ENCODE peak calls at places on chromosome 2, in four cellular contexts. One of them, this sample, is unnamed.

GRCh38 chr2:28436525-28437051 is 43.9 kb downstream of the FOSL2 start:
- DNase-seq in thoracic aorta: no peak
- DNase-seq in CD8-positive, alpha-beta T cell: no peak
- DNase-seq in IMR-90: no peak
- DNase-seq in this sample: no peak

GRCh38 chr2:240810199-240810598 is 9.8 kb downstream of the KIF1A start:
- DNase-seq in CD8-positive, alpha-beta T cell: no peak
- DNase-seq in IMR-90: no peak
- DNase-seq in thoracic aorta: no peak
- DNase-seq in this sample: no peak

GRCh38 chr2:106841886-106842645 is 43.9 kb downstream of the ST6GAL2 start:
- DNase-seq in thoracic aorta: no peak
- DNase-seq in IMR-90: no peak
- DNase-seq in CD8-positive, alpha-beta T cell: no peak
- DNase-seq in this sample: no peak

GRCh38 chr2:237500681-237501424 is 13.8 kb downstream of the MLPH start:
- DNase-seq in IMR-90: peak; percentile 100
- DNase-seq in CD8-positive, alpha-beta T cell: no peak
- DNase-seq in thoracic aorta: no peak
- DNase-seq in this sample: no peak

GRCh38 chr2:234595829-234596228 is 98.9 kb upstream of the ARL4C start:
- DNase-seq in IMR-90: peak; percentile 97
- DNase-seq in CD8-positive, alpha-beta T cell: no peak
- DNase-seq in thoracic aorta: no peak
- DNase-seq in this sample: no peak

GRCh38 chr2:33278245-33278943 is 198.1 kb upstream of the RASGRP3 start:
- DNase-seq in CD8-positive, alpha-beta T cell: no peak
- DNase-seq in thoracic aorta: no peak
- DNase-seq in IMR-90: no peak
- DNase-seq in this sample: no peak

GRCh38 chr2:136151021-136151971 is 33.3 kb upstream of the CXCR4 start:
- DNase-seq in thoracic aorta: no peak
- DNase-seq in CD8-positive, alpha-beta T cell: no peak
- DNase-seq in IMR-90: no peak
- DNase-seq in this sample: no peak

GRCh38 chr2:223247136-223247535 is 195.1 kb downstream of the KCNE4 start:
- DNase-seq in CD8-positive, alpha-beta T cell: no peak
- DNase-seq in IMR-90: peak; percentile 43
- DNase-seq in thoracic aorta: no peak
- DNase-seq in this sample: peak; percentile 60

GRCh38 chr2:206783718-206784117 is 18.3 kb downstream of the FASTKD2 start:
- DNase-seq in IMR-90: no peak
- DNase-seq in thoracic aorta: no peak
- DNase-seq in CD8-positive, alpha-beta T cell: no peak
- DNase-seq in this sample: peak; percentile 76

DNA sequence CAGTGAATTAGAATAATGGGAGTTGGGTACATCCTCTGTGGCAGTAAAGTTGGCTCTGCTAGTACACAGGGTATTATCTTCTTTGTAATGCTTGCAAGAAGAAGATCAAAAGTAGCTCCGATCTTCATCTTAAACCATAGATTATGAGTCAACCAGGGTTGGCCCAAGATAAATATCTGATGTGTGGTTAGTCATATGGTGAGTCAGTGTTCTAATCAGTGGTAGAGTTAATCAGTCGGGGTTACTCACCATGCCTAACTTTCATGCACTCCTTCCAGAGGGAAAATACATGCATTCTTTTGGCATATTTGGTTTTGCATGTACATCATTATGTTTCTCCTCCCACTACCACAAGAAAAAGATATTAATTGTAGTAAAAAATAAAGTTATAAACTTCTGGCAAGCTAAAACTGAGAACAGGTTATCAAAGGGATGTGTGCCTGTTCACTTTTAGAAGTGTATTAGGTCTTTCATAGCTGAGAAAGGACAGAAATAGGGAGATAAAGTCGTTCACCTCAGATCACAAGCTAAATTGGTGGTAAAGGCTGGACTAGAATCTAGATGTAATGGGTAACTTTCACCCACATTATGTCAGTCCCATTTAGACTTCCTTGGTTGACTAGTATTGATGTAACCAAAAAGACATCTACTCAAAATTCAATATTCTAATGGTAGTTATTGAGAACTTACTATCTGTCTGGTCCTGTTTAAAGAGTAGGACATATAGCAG is 684.4 kb downstream of the IRS1 start:
- DNase-seq in IMR-90: peak; percentile 99
- DNase-seq in CD8-positive, alpha-beta T cell: no peak
- DNase-seq in thoracic aorta: no peak
- DNase-seq in this sample: no peak
- H3K4me1 ChIP-seq in IMR-90: peaks cover 8% of the 10 kb centered on the region
- H3K4me1 ChIP-seq in CD8-positive, alpha-beta T cell: no peaks in the 10 kb centered on the region
- H3K4me1 ChIP-seq in thoracic aorta: peaks cover 12% of the 10 kb centered on the region
- H3K4me1 ChIP-seq in this sample: no peaks in the 10 kb centered on the region

GRCh38 chr2:232353096-232353495 is 25.5 kb upstream of the ALPP start:
- DNase-seq in IMR-90: no peak
- DNase-seq in CD8-positive, alpha-beta T cell: no peak
- DNase-seq in thoracic aorta: no peak
- DNase-seq in this sample: no peak

GRCh38 chr2:232352511-232353091 is 25.9 kb upstream of the ALPP start:
- DNase-seq in thoracic aorta: no peak
- DNase-seq in CD8-positive, alpha-beta T cell: no peak
- DNase-seq in IMR-90: no peak
- DNase-seq in this sample: no peak

GRCh38 chr2:232354069-232354468 is 24.5 kb upstream of the ALPP start:
- DNase-seq in IMR-90: no peak
- DNase-seq in thoracic aorta: no peak
- DNase-seq in CD8-positive, alpha-beta T cell: no peak
- DNase-seq in this sample: no peak

GRCh38 chr2:232351686-232352510 is 26.7 kb upstream of the ALPP start:
- DNase-seq in IMR-90: no peak
- DNase-seq in CD8-positive, alpha-beta T cell: no peak
- DNase-seq in thoracic aorta: no peak
- DNase-seq in this sample: no peak

GRCh38 chr2:232353660-232354059 is 24.9 kb upstream of the ALPP start:
- DNase-seq in CD8-positive, alpha-beta T cell: no peak
- DNase-seq in IMR-90: no peak
- DNase-seq in thoracic aorta: no peak
- DNase-seq in this sample: no peak
- H3K4me1 ChIP-seq in CD8-positive, alpha-beta T cell: peaks cover 27% of the 10 kb centered on the region
- H3K4me1 ChIP-seq in IMR-90: no peaks in the 10 kb centered on the region
- H3K4me1 ChIP-seq in thoracic aorta: no peaks in the 10 kb centered on the region
- H3K4me1 ChIP-seq in this sample: no peaks in the 10 kb centered on the region

GRCh38 chr2:229221641-229222040 is 49.4 kb downstream of the PID1 start:
- DNase-seq in thoracic aorta: no peak
- DNase-seq in IMR-90: no peak
- DNase-seq in CD8-positive, alpha-beta T cell: no peak
- DNase-seq in this sample: no peak
- H3K4me1 ChIP-seq in thoracic aorta: peaks cover 46% of the 10 kb centered on the region
- H3K4me1 ChIP-seq in IMR-90: no peaks in the 10 kb centered on the region
- H3K4me1 ChIP-seq in CD8-positive, alpha-beta T cell: no peaks in the 10 kb centered on the region
- H3K4me1 ChIP-seq in this sample: no peaks in the 10 kb centered on the region

GRCh38 chr2:157825885-157826284 is 50.2 kb downstream of the ACVR1 start:
- DNase-seq in CD8-positive, alpha-beta T cell: no peak
- DNase-seq in thoracic aorta: no peak
- DNase-seq in IMR-90: peak; percentile 54
- DNase-seq in this sample: no peak

GRCh38 chr2:157821519-157822131 is 54.5 kb downstream of the ACVR1 start:
- DNase-seq in IMR-90: no peak
- DNase-seq in CD8-positive, alpha-beta T cell: no peak
- DNase-seq in thoracic aorta: no peak
- DNase-seq in this sample: no peak

GRCh38 chr2:157820202-157820601 is 55.9 kb downstream of the ACVR1 start:
- DNase-seq in CD8-positive, alpha-beta T cell: no peak
- DNase-seq in IMR-90: no peak
- DNase-seq in thoracic aorta: no peak
- DNase-seq in this sample: no peak

GRCh38 chr2:157822993-157823392 is 53.1 kb downstream of the ACVR1 start:
- DNase-seq in CD8-positive, alpha-beta T cell: no peak
- DNase-seq in IMR-90: peak; percentile 83
- DNase-seq in thoracic aorta: no peak
- DNase-seq in this sample: no peak

DNA sequence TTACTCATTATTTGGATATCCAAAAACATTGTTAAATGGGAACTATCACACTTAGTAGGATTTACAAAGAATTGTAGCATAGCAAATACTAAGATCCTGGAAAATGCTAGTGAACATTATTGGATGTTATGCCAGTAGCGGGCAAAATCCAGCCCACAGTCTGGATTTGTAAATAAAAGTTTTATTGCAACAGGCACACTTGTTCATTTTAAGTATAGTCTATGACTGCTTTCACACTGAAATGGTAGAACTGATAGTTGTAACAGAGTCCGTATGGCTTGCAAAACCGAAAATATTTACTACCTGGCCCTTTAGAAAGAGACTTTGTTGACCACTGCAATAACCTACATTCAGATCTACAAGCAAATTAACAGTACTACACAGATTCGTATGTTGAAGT is 53.6 kb downstream of the ACVR1 start:
- DNase-seq in CD8-positive, alpha-beta T cell: no peak
- DNase-seq in thoracic aorta: no peak
- DNase-seq in IMR-90: no peak
- DNase-seq in this sample: no peak
- H3K4me1 ChIP-seq in CD8-positive, alpha-beta T cell: no peaks in the 10 kb centered on the region
- H3K4me1 ChIP-seq in thoracic aorta: peaks cover 42% of the 10 kb centered on the region
- H3K4me1 ChIP-seq in IMR-90: peaks cover 2% of the 10 kb centered on the region
- H3K4me1 ChIP-seq in this sample: no peaks in the 10 kb centered on the region

DNA sequence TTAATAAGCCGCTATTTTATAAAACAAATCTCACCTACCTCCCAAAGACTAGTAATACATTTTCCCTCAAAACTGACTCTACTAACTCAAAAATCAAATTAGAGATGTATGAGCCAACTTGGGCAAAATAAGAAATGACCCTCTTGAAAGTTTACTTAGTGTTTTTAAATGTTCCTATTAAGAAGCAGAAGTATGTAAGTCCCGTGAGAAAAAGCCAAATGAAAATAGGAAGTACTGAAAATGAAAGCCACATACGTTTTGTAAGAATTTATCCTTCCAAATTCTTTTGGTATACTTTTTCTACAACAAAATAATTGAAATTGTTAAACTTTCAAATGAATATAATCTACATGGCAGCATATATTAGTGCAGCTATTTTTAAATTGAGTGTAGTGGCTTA is 148.0 kb upstream of the ITGA4 start:
- DNase-seq in thoracic aorta: no peak
- DNase-seq in CD8-positive, alpha-beta T cell: no peak
- DNase-seq in IMR-90: no peak
- DNase-seq in this sample: no peak
- H3K4me1 ChIP-seq in thoracic aorta: no peaks in the 10 kb centered on the region
- H3K4me1 ChIP-seq in CD8-positive, alpha-beta T cell: peaks cover 89% of the 10 kb centered on the region
- H3K4me1 ChIP-seq in IMR-90: peaks cover 2% of the 10 kb centered on the region
- H3K4me1 ChIP-seq in this sample: no peaks in the 10 kb centered on the region

GRCh38 chr2:43084699-43085091 is 141.7 kb downstream of the ZFP36L2 start:
- DNase-seq in IMR-90: peak; percentile 73
- DNase-seq in thoracic aorta: no peak
- DNase-seq in CD8-positive, alpha-beta T cell: no peak
- DNase-seq in this sample: no peak
- H3K4me1 ChIP-seq in IMR-90: peaks cover 62% of the 10 kb centered on the region
- H3K4me1 ChIP-seq in thoracic aorta: peaks cover 75% of the 10 kb centered on the region
- H3K4me1 ChIP-seq in CD8-positive, alpha-beta T cell: peaks cover 27% of the 10 kb centered on the region
- H3K4me1 ChIP-seq in this sample: peaks cover 17% of the 10 kb centered on the region

GRCh38 chr2:10041711-10042110 is 1.6 kb upstream of the KLF11 start:
- DNase-seq in CD8-positive, alpha-beta T cell: no peak
- DNase-seq in IMR-90: no peak
- DNase-seq in thoracic aorta: no peak
- DNase-seq in this sample: peak; percentile 45

GRCh38 chr2:10043256-10043905 is at the start of gene KLF11:
- DNase-seq in CD8-positive, alpha-beta T cell: peak; percentile 73
- DNase-seq in IMR-90: peak; percentile 81
- DNase-seq in thoracic aorta: peak; percentile 76
- DNase-seq in this sample: peak; percentile 95

GRCh38 chr2:10045561-10046355 is 2.4 kb downstream of the KLF11 start:
- DNase-seq in IMR-90: no peak
- DNase-seq in thoracic aorta: no peak
- DNase-seq in CD8-positive, alpha-beta T cell: no peak
- DNase-seq in this sample: peak; percentile 48

GRCh38 chr2:10042301-10043161 is 819 bp upstream of the KLF11 start:
- DNase-seq in CD8-positive, alpha-beta T cell: no peak
- DNase-seq in IMR-90: peak; percentile 47
- DNase-seq in thoracic aorta: peak; percentile 38
- DNase-seq in this sample: peak; percentile 91

GRCh38 chr2:10043906-10044601 is 704 bp downstream of the KLF11 start:
- DNase-seq in CD8-positive, alpha-beta T cell: peak; percentile 94
- DNase-seq in IMR-90: peak; percentile 86
- DNase-seq in thoracic aorta: peak; percentile 93
- DNase-seq in this sample: peak; percentile 97
- H3K4me1 ChIP-seq in CD8-positive, alpha-beta T cell: peaks cover 18% of the 10 kb centered on the region
- H3K4me1 ChIP-seq in IMR-90: peaks cover 1% of the 10 kb centered on the region
- H3K4me1 ChIP-seq in thoracic aorta: peaks cover 61% of the 10 kb centered on the region
- H3K4me1 ChIP-seq in this sample: no peaks in the 10 kb centered on the region

GRCh38 chr2:230908595-230909191 is 16.3 kb downstream of the GPR55 start:
- DNase-seq in CD8-positive, alpha-beta T cell: no peak
- DNase-seq in thoracic aorta: no peak
- DNase-seq in IMR-90: peak; percentile 93
- DNase-seq in this sample: peak; percentile 41
- H3K4me1 ChIP-seq in CD8-positive, alpha-beta T cell: peaks cover 24% of the 10 kb centered on the region
- H3K4me1 ChIP-seq in thoracic aorta: no peaks in the 10 kb centered on the region
- H3K4me1 ChIP-seq in IMR-90: peaks cover 6% of the 10 kb centered on the region
- H3K4me1 ChIP-seq in this sample: peaks cover 4% of the 10 kb centered on the region

DNA sequence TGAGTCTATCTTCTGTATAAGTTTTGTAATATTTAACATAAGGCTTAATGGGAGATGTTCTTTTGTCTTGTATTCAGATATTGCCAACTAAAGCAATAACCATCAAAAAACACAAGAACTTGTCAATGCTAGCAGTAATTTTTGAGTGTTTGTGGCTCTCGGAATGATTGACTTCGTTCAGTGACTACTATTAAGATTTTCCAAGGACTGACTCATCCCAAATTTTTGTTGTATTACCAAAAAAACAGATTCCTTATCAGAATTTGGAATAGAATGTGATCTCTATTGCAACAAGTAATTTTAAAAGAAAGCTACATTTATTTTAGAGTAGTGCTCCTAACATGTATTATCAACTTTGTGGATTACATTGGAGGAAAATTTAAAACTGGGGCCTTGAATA is 8.1 kb downstream of the NABP1 start:
- DNase-seq in IMR-90: no peak
- DNase-seq in thoracic aorta: no peak
- DNase-seq in CD8-positive, alpha-beta T cell: no peak
- DNase-seq in this sample: no peak
- H3K4me1 ChIP-seq in IMR-90: peaks cover 14% of the 10 kb centered on the region
- H3K4me1 ChIP-seq in thoracic aorta: peaks cover 40% of the 10 kb centered on the region
- H3K4me1 ChIP-seq in CD8-positive, alpha-beta T cell: peaks cover 10% of the 10 kb centered on the region
- H3K4me1 ChIP-seq in this sample: peaks cover 5% of the 10 kb centered on the region

This sample was measured in endodermal cell.